ENCODE peak calls at places on chromosomes 2 and 18, in four cellular contexts. T is astrocyte of the spinal cord, V is cardiac muscle cell, C is HT-29. N is an unnamed sample.
A peak's percentile ranks its signal among the peaks of the same experiment; 100 is the strongest.

GRCh38 chr18:37476611-37477295 is 88.8 kb downstream of the CELF4 start:
- DNase-seq in T (no peak), V (no peak), C (no peak), N (no peak)

GRCh38 chr18:34342960-34343359 is 118.2 kb upstream of the NOL4 start:
- DNase-seq in T (peak; percentile 72), V (no peak), C (no peak), N (no peak)

GRCh38 chr2:10532631-10533101 is 84.5 kb upstream of the ODC1 start:
- DNase-seq in T (no peak), V (no peak), C (peak; percentile 55), N (no peak)

GRCh38 chr2:241560883-241561474 is 2.4 kb downstream of the BOK start:
- DNase-seq in T (no peak), V (no peak), C (no peak), N (no peak)

GRCh38 chr2:10722252-10722825 is 909 bp downstream of the ATP6V1C2 start:
- DNase-seq in T (no peak), V (no peak), C (no peak), N (no peak)

GRCh38 chr2:16644204-16644925 is 21.3 kb downstream of the CYRIA start:
- DNase-seq in T (no peak), V (no peak), C (no peak), N (no peak)

GRCh38 chr2:53035153-53035552 is 732.5 kb upstream of the CHAC2 start:
- DNase-seq in T (no peak), V (no peak), C (no peak), N (no peak)

GRCh38 chr2:1538663-1539062 is 125.4 kb downstream of the TPO start:
- DNase-seq in T (peak; percentile 22), V (peak; percentile 62), C (peak; percentile 78), N (no peak)

GRCh38 chr2:218301176-218301819 is 9.0 kb upstream of the TMBIM1 start:
- DNase-seq in T (peak; percentile 82), V (peak; percentile 90), C (peak; percentile 98), N (peak; percentile 76)